ENCODE peak calls at places on chromosomes 1 and 21, in five cellular contexts. One of them, this sample, is unnamed.

GRCh38 chr1:215543806-215544205 is 23.3 kb upstream of the KCTD3 start:
- DNase-seq in mesothelial cell of epicardium: no peak
- DNase-seq in epithelial cell of esophagus: no peak
- DNase-seq in bronchial epithelial cell: no peak
- DNase-seq in neural crest cell: no peak
- DNase-seq in this sample: no peak

GRCh38 chr1:23616292-23616822 is 57.1 kb upstream of the ID3 start:
- DNase-seq in mesothelial cell of epicardium: no peak
- DNase-seq in epithelial cell of esophagus: no peak
- DNase-seq in bronchial epithelial cell: no peak
- DNase-seq in neural crest cell: no peak
- DNase-seq in this sample: no peak

GRCh38 chr1:115465802-115466363 is 127.8 kb upstream of the NGF start:
- DNase-seq in mesothelial cell of epicardium: no peak
- DNase-seq in epithelial cell of esophagus: no peak
- DNase-seq in bronchial epithelial cell: no peak
- DNase-seq in neural crest cell: no peak
- DNase-seq in this sample: no peak

GRCh38 chr1:197590687-197591086 is 184.6 kb downstream of the DENND1B start:
- DNase-seq in mesothelial cell of epicardium: no peak
- DNase-seq in epithelial cell of esophagus: no peak
- DNase-seq in bronchial epithelial cell: no peak
- DNase-seq in neural crest cell: no peak
- DNase-seq in this sample: no peak

GRCh38 chr1:165928075-165928731 is 100.8 kb downstream of the UCK2 start:
- DNase-seq in mesothelial cell of epicardium: no peak
- DNase-seq in epithelial cell of esophagus: peak
- DNase-seq in bronchial epithelial cell: peak
- DNase-seq in neural crest cell: peak
- DNase-seq in this sample: no peak

GRCh38 chr1:59064592-59064991 is 232.3 kb upstream of the FGGY start:
- DNase-seq in mesothelial cell of epicardium: no peak
- DNase-seq in epithelial cell of esophagus: no peak
- DNase-seq in bronchial epithelial cell: no peak
- DNase-seq in neural crest cell: no peak
- DNase-seq in this sample: no peak

GRCh38 chr1:181350146-181350545 is 133.2 kb upstream of the CACNA1E start:
- DNase-seq in mesothelial cell of epicardium: no peak
- DNase-seq in epithelial cell of esophagus: no peak
- DNase-seq in bronchial epithelial cell: no peak
- DNase-seq in neural crest cell: no peak
- DNase-seq in this sample: no peak

GRCh38 chr21:30306821-30307330 is 13.2 kb downstream of the KRTAP26-1 start:
- DNase-seq in mesothelial cell of epicardium: no peak
- DNase-seq in epithelial cell of esophagus: no peak
- DNase-seq in bronchial epithelial cell: no peak
- DNase-seq in neural crest cell: no peak
- DNase-seq in this sample: no peak

GRCh38 chr1:108119500-108119899 is 80.6 kb downstream of the SLC25A24 start:
- DNase-seq in mesothelial cell of epicardium: no peak
- DNase-seq in epithelial cell of esophagus: no peak
- DNase-seq in bronchial epithelial cell: no peak
- DNase-seq in neural crest cell: no peak
- DNase-seq in this sample: no peak

GRCh38 chr1:8358897-8359616 is 41.1 kb downstream of the SLC45A1 start:
- DNase-seq in mesothelial cell of epicardium: no peak
- DNase-seq in epithelial cell of esophagus: no peak
- DNase-seq in bronchial epithelial cell: no peak
- DNase-seq in neural crest cell: no peak
- DNase-seq in this sample: no peak

GRCh38 chr1:109241344-109241743 is 8.0 kb upstream of the CELSR2 start:
- DNase-seq in mesothelial cell of epicardium: no peak
- DNase-seq in epithelial cell of esophagus: no peak
- DNase-seq in bronchial epithelial cell: no peak
- DNase-seq in neural crest cell: no peak
- DNase-seq in this sample: peak

GRCh38 chr1:104636581-104636980 is 886.9 kb downstream of the AMY1C start:
- DNase-seq in mesothelial cell of epicardium: no peak
- DNase-seq in epithelial cell of esophagus: peak
- DNase-seq in bronchial epithelial cell: peak
- DNase-seq in neural crest cell: no peak
- DNase-seq in this sample: no peak

GRCh38 chr1:189429610-189430009 is 1048.1 kb downstream of the BRINP3 start:
- DNase-seq in mesothelial cell of epicardium: no peak
- DNase-seq in epithelial cell of esophagus: peak
- DNase-seq in bronchial epithelial cell: peak
- DNase-seq in neural crest cell: no peak
- DNase-seq in this sample: no peak
- TF ChIP-seq CTCF in mesothelial cell of epicardium: peak
- TF ChIP-seq CTCF in epithelial cell of esophagus: peak
- TF ChIP-seq CTCF in bronchial epithelial cell: peak
- TF ChIP-seq CTCF in neural crest cell: peak
- TF ChIP-seq CTCF in this sample: no peak

GRCh38 chr21:31586118-31586517 is 73.4 kb upstream of the SOD1 start:
- DNase-seq in mesothelial cell of epicardium: no peak
- DNase-seq in epithelial cell of esophagus: no peak
- DNase-seq in bronchial epithelial cell: no peak
- DNase-seq in neural crest cell: no peak
- DNase-seq in this sample: no peak

GRCh38 chr21:31577280-31577679 is 82.2 kb upstream of the SOD1 start:
- DNase-seq in mesothelial cell of epicardium: no peak
- DNase-seq in epithelial cell of esophagus: no peak
- DNase-seq in bronchial epithelial cell: no peak
- DNase-seq in neural crest cell: no peak
- DNase-seq in this sample: no peak

GRCh38 chr21:31576428-31576827 is 83.1 kb upstream of the SOD1 start:
- DNase-seq in mesothelial cell of epicardium: no peak
- DNase-seq in epithelial cell of esophagus: peak
- DNase-seq in bronchial epithelial cell: no peak
- DNase-seq in neural crest cell: no peak
- DNase-seq in this sample: no peak

DNA sequence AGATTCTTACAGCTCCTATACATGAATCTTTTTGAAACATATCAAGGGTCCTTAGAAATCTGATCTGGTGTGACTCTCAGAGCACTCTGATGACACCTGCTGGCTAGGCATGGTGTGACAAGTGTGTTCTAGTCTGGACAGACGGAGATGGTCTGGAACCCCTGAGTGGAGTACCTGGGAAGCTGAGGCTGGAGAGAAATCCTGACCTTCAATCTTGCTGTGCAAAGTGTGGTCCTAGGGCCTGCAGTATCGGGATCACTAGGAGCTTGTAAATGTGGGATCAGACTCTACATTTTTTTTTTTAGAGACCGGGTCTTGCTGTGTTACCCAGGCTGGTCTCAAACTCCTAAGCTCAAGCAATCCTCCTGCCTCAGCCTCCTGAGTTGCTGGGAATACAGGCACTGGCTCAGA is 78.6 kb upstream of the SOD1 start:
- DNase-seq in mesothelial cell of epicardium: peak
- DNase-seq in epithelial cell of esophagus: peak
- DNase-seq in bronchial epithelial cell: peak
- DNase-seq in neural crest cell: peak
- DNase-seq in this sample: peak
- TF ChIP-seq CTCF in mesothelial cell of epicardium: peak
- TF ChIP-seq CTCF in epithelial cell of esophagus: peak
- TF ChIP-seq CTCF in bronchial epithelial cell: peak
- TF ChIP-seq CTCF in neural crest cell: peak
- TF ChIP-seq CTCF in this sample: peak

DNA sequence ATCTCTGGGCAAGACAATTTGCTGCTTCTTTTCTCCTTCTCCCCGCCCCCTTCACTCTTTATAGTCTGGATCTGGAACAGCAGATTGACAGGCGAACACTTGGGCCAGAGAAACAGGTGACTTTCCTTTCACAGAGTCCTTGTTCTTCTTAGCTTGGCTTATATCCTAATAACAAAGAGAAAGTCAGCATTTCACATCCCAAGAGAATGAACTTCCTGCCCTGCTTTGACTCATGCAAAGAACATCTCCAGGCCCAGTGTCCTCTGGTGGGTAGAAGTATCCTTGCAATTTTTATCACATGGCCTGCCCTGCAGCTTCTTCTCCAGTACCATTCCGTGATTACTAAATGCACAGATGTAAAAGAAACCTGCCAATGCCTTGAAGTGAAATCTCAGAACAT is 764.4 kb downstream of the ADGRL2 start:
- DNase-seq in mesothelial cell of epicardium: no peak
- DNase-seq in epithelial cell of esophagus: peak
- DNase-seq in bronchial epithelial cell: peak
- DNase-seq in neural crest cell: no peak
- DNase-seq in this sample: no peak
- TF ChIP-seq CTCF in mesothelial cell of epicardium: no peak
- TF ChIP-seq CTCF in epithelial cell of esophagus: peak
- TF ChIP-seq CTCF in bronchial epithelial cell: peak
- TF ChIP-seq CTCF in neural crest cell: no peak
- TF ChIP-seq CTCF in this sample: no peak

GRCh38 chr1:66282343-66282852 is 251.6 kb upstream of the SGIP1 start:
- DNase-seq in mesothelial cell of epicardium: no peak
- DNase-seq in epithelial cell of esophagus: peak
- DNase-seq in bronchial epithelial cell: peak
- DNase-seq in neural crest cell: no peak
- DNase-seq in this sample: no peak
- TF ChIP-seq CTCF in mesothelial cell of epicardium: no peak
- TF ChIP-seq CTCF in epithelial cell of esophagus: peak
- TF ChIP-seq CTCF in bronchial epithelial cell: peak
- TF ChIP-seq CTCF in neural crest cell: no peak
- TF ChIP-seq CTCF in this sample: no peak

GRCh38 chr1:80778094-80778840 is 1022.5 kb upstream of the ADGRL2 start:
- DNase-seq in mesothelial cell of epicardium: no peak
- DNase-seq in epithelial cell of esophagus: no peak
- DNase-seq in bronchial epithelial cell: no peak
- DNase-seq in neural crest cell: no peak
- DNase-seq in this sample: no peak
- TF ChIP-seq CTCF in mesothelial cell of epicardium: no peak
- TF ChIP-seq CTCF in epithelial cell of esophagus: no peak
- TF ChIP-seq CTCF in bronchial epithelial cell: no peak
- TF ChIP-seq CTCF in neural crest cell: no peak
- TF ChIP-seq CTCF in this sample: no peak

GRCh38 chr1:47460456-47460855 is 22.6 kb downstream of the FOXD2 start:
- DNase-seq in mesothelial cell of epicardium: no peak
- DNase-seq in epithelial cell of esophagus: no peak
- DNase-seq in bronchial epithelial cell: no peak
- DNase-seq in neural crest cell: no peak
- DNase-seq in this sample: no peak
- TF ChIP-seq CTCF in mesothelial cell of epicardium: no peak
- TF ChIP-seq CTCF in epithelial cell of esophagus: no peak
- TF ChIP-seq CTCF in bronchial epithelial cell: no peak
- TF ChIP-seq CTCF in neural crest cell: no peak
- TF ChIP-seq CTCF in this sample: no peak

GRCh38 chr21:42836402-42836666 is 43.0 kb downstream of the WDR4 start:
- DNase-seq in mesothelial cell of epicardium: no peak
- DNase-seq in epithelial cell of esophagus: no peak
- DNase-seq in bronchial epithelial cell: no peak
- DNase-seq in neural crest cell: no peak
- DNase-seq in this sample: no peak
- TF ChIP-seq CTCF in mesothelial cell of epicardium: no peak
- TF ChIP-seq CTCF in epithelial cell of esophagus: no peak
- TF ChIP-seq CTCF in bronchial epithelial cell: no peak
- TF ChIP-seq CTCF in neural crest cell: no peak
- TF ChIP-seq CTCF in this sample: no peak

This sample was measured in sigmoid colon.